ENCODE peak calls at places on chromosomes 12 and 14, in four cellular contexts. O, B, W and K are unnamed samples.

GRCh38 chr12:2858944-2859352 is 2.1 kb upstream of the TEX52 start:
- DNase-seq in W (no peak), O (no peak), B (no peak), K (no peak)

GRCh38 chr12:107522692-107523477 is 162.7 kb upstream of the PWP1 start:
- DNase-seq in W (no peak), O (no peak), B (no peak), K (no peak)

GRCh38 chr14:88866305-88866704 is 41.9 kb downstream of the TTC8 start:
- DNase-seq in B (no peak), O (no peak), W (no peak), K (no peak)

GRCh38 chr14:23294346-23294733 is 8.3 kb downstream of the PPP1R3E start:
- DNase-seq in B (no peak), W (no peak), O (no peak), K (no peak)

GRCh38 chr12:94644141-94644575 is 6.2 kb downstream of the TMCC3 start:
- DNase-seq in O (no peak), W (peak), B (no peak), K (no peak)

GRCh38 chr12:76820888-76821482 is 57.1 kb downstream of the ZDHHC17 start:
- DNase-seq in O (peak), B (no peak), W (peak), K (no peak)

GRCh38 chr12:92927055-92927435 is 2.0 kb downstream of the EEA1 start:
- DNase-seq in W (peak), B (peak), O (peak), K (peak)

GRCh38 chr14:104361101-104361591 is 218.4 kb upstream of the C14orf180 start:
- DNase-seq in W (no peak), B (peak), O (no peak), K (no peak)

GRCh38 chr14:35446450-35446849 is 41.9 kb upstream of the NFKBIA start:
- DNase-seq in O (no peak), B (no peak), W (no peak), K (no peak)

GRCh38 chr12:95085612-95086011 is 12.2 kb upstream of the NR2C1 start:
- DNase-seq in O (no peak), W (peak), B (no peak), K (no peak)

GRCh38 chr12:7107181-7108041 is 1.6 kb downstream of the C1RL start:
- DNase-seq in B (no peak), O (no peak), W (peak), K (peak)

GRCh38 chr12:25241171-25242020 is 9.3 kb downstream of the KRAS start:
- DNase-seq in O (peak), W (peak), B (peak), K (peak)

GRCh38 chr14:103527408-103528157 is 1.4 kb upstream of the TRMT61A start:
- DNase-seq in O (no peak), W (peak), B (no peak), K (no peak)

GRCh38 chr14:32711103-32711680 is 227.5 kb upstream of the NPAS3 start:
- DNase-seq in O (peak), B (no peak), W (peak), K (peak)

GRCh38 chr12:109147954-109148353 is 31.6 kb downstream of the ACACB start:
- DNase-seq in O (peak), W (peak), B (no peak), K (no peak)

GRCh38 chr12:1864867-1865266 is 44.5 kb downstream of the LRTM2 start:
- DNase-seq in W (no peak), O (no peak), B (no peak), K (no peak)

GRCh38 chr12:27319394-27319793 is 13.2 kb upstream of the BMAL2 start:
- DNase-seq in W (peak), B (no peak), O (no peak), K (no peak)

GRCh38 chr14:66038214-66038977 is 447.8 kb upstream of the CCDC196 start:
- DNase-seq in O (peak), B (no peak), W (peak), K (peak)

GRCh38 chr14:25121342-25122129 is 71.6 kb upstream of the STXBP6 start:
- DNase-seq in W (peak), B (no peak), O (peak), K (no peak)

GRCh38 chr12:120007272-120007671 is 18.2 kb downstream of the BICDL1 start:
- DNase-seq in B (peak), W (no peak), O (no peak), K (no peak)

GRCh38 chr12:46384451-46385301 is 12.1 kb upstream of the SLC38A2 start:
- DNase-seq in B (no peak), W (no peak), O (no peak), K (no peak)

GRCh38 chr12:88833641-88834116 is 253.4 kb upstream of the KITLG start:
- DNase-seq in B (no peak), W (peak), O (no peak), K (no peak)

GRCh38 chr12:1488908-1489381 is 105.4 kb downstream of the FBXL14 start:
- DNase-seq in B (no peak), O (peak), W (peak), K (peak)

GRCh38 chr14:105473033-105473676 is 1.5 kb upstream of the CRIP2 start:
- DNase-seq in O (no peak), B (no peak), W (no peak), K (no peak)

GRCh38 chr14:35420036-35420811 is 15.7 kb upstream of the NFKBIA start:
- DNase-seq in B (no peak), W (peak), O (no peak), K (no peak)

GRCh38 chr12:53251477-53252348 is 16.4 kb upstream of the ESPL1 start:
- DNase-seq in O (peak), B (peak), W (peak), K (peak)

GRCh38 chr14:75050852-75051555 is at the start of gene MLH3:
- DNase-seq in W (peak), B (peak), O (peak), K (peak)

GRCh38 chr14:75048101-75048500 is 3.2 kb downstream of the MLH3 start:
- DNase-seq in B (no peak), O (no peak), W (no peak), K (no peak)

GRCh38 chr14:75049136-75049535 is 2.1 kb downstream of the MLH3 start:
- DNase-seq in W (peak), B (no peak), O (no peak), K (no peak)

GRCh38 chr14:75051556-75051899 is 261 bp upstream of the MLH3 start:
- DNase-seq in W (no peak), B (no peak), O (no peak), K (no peak)

DNA sequence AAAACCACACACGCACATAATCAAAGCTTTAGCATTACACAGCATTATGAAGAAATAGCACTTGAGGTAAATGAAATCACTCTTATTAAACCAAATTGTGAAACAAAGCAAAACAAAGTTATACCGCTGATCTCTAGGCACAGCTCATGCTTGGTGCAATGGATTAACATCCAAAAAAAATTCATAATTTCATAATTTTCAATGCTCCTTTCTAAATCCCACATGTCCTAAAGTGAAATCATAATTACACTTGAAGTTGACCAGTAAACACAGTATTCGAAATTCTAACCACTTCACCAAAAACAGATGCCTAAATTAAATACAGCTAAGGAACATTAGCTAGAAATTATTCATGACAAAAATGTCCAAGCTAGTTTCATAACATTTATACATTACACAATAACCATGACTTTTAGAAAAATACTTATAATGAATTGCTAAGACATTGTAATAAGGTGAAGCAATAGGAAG is 1.5 kb downstream of the MLH3 start:
- DNase-seq in B (no peak), O (no peak), W (peak), K (peak)
- H3K4me3 ChIP-seq in B (peak), O (no peak), W (no peak), K (no peak)

GRCh38 chr12:5428332-5429221 is 3.3 kb upstream of the NTF3 start:
- DNase-seq in O (peak), B (no peak), W (peak), K (no peak)
- H3K4me3 ChIP-seq in O (no peak), B (no peak), W (peak), K (no peak)

GRCh38 chr12:129201029-129201428 is 347.8 kb downstream of the GLT1D1 start:
- DNase-seq in O (no peak), W (no peak), B (no peak), K (no peak)
- H3K4me3 ChIP-seq in O (no peak), W (no peak), B (no peak), K (no peak)

GRCh38 chr14:64503184-64503433 is 529 bp downstream of the ZBTB25 start:
- DNase-seq in O (peak), W (no peak), B (no peak), K (no peak)

GRCh38 chr14:64502476-64503183 is 1.0 kb downstream of the ZBTB25 start:
- DNase-seq in B (peak), W (no peak), O (peak), K (no peak)

GRCh38 chr14:64500088-64500487 is 3.5 kb downstream of the ZBTB25 start:
- DNase-seq in O (no peak), W (peak), B (no peak), K (no peak)

GRCh38 chr14:64503434-64504309 is at the start of gene ZBTB25:
- DNase-seq in O (peak), W (peak), B (peak), K (peak)

DNA sequence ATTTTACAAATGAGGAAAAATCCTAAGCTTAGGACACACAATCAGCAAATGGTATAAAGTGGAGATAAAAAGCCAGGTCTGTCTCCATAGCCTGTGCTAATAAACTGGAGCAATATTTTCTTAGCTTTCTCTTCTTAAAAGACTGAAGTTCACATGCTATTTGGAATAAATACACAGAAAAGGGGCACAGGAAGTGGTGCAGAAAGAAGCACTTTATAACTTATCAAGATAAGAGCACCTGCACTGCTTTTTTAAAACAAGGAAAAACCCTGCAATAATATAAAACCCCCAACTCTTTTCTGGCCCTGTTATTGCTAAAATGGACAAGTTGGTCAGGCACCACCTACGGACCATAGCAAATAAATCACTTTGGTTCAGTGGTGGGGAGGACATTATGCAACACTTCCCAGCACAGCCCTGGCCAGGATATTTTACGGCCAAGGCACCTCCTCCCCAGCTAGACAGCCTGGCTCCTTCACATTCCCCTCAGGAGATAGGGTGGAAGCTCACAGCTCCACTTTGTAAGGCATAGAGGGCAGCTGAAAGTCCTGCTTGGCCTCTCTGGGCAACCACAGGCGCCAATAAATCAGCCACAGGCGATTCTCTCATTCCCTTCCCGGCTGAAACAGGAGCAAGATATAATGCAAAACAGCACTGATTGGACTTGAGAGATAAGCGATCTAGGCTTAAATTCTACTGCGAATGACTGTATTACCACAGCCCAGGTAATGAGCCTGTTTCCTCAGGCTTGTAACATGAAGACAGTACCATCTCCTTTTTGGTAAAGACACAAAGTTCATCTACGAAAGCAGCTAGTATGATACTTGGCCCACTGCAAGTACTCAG is 2.1 kb downstream of the ZBTB25 start:
- DNase-seq in W (peak), B (no peak), O (peak), K (no peak)
- H3K4me3 ChIP-seq in W (peak), B (peak), O (peak), K (no peak)

DNA sequence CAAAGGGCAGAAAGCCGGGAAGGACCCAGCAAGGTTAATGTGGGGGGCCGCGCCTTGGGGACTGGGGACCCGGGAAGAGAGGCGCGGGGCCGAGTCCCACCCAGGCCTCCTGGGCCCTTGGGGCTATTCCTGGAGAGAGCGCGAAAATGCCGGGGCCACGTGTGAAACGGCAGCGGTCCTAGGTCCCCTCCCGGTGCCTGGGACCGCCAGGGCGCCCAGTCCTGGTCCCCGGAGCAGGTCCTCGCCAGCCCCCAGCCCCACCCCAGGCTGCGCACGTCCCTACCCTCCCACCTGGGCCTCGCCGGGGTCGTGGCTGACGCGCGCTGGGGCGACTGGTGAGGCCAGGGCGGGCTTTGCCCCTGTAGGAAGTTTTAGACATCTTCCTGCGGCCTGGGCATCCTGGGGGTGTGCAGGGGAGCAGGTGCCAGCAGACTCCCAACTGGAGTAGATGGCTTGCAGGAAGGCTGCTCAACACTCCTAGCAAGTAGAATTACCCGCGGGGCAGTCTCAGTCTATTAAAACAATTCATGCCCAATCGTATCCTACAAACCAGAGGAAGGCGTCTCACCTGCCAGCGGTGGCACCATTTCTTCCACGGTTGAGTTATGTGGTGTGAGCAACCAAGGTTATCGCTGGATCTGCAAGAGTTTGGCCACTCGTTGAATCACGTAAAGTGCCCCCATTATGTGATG is 759 bp downstream of the FAR2 start:
- DNase-seq in W (no peak), B (no peak), O (no peak), K (peak)
- H3K4me3 ChIP-seq in W (peak), B (peak), O (peak), K (peak)